ENCODE peak calls at places on chromosomes 7 and 10, in four cellular contexts. L is SW480, R is T-helper 9 cell, U is epithelial cell of proximal tubule. N is an unnamed sample.
A peak's percentile ranks its signal among the peaks of the same experiment; 100 is the strongest.

GRCh38 chr7:47366211-47366610 is 215.7 kb downstream of the TNS3 start:
- DNase-seq in U (no peak), R (no peak), L (no peak), N (no peak)

GRCh38 chr10:130214431-130214830 is 78.2 kb downstream of the GLRX3 start:
- DNase-seq in L (no peak), U (no peak), R (no peak), N (no peak)

GRCh38 chr7:81937091-81937490 is 167.2 kb upstream of the HGF start:
- DNase-seq in R (no peak), L (no peak), U (no peak), N (no peak)

GRCh38 chr10:34960983-34961382 is 129.2 kb downstream of the CUL2 start:
- DNase-seq in L (peak; percentile 30), R (no peak), U (no peak), N (no peak)

GRCh38 chr10:19816420-19817250 is at the start of gene PLXDC2:
- DNase-seq in U (no peak), R (no peak), L (peak; percentile 17), N (no peak)

GRCh38 chr7:82674319-82674718 is 230.7 kb upstream of the CACNA2D1 start:
- DNase-seq in R (no peak), L (no peak), U (no peak), N (no peak)

GRCh38 chr10:97785231-97785630 is 13.4 kb upstream of the SFRP5 start:
- DNase-seq in U (no peak), L (no peak), R (no peak), N (no peak)

GRCh38 chr7:59079-59825 is 133.1 kb upstream of the FAM20C start:
- DNase-seq in U (no peak), L (no peak), R (no peak), N (no peak)

N was measured in activated B cell treated with CpG ODN at 0.5 μM for 24 hours.